ENCODE peak calls at places on chromosomes 5 and 9, in seven cellular contexts. One of them, this sample, is unnamed.
A peak's percentile ranks its signal among the peaks of the same experiment; 100 is the strongest.

GRCh38 chr9:114638441-114638840 is 19.2 kb downstream of the TEX53 start:
- DNase-seq in upper lobe of right lung: no peak
- DNase-seq in RWPE1: no peak
- DNase-seq in dorsolateral prefrontal cortex: no peak
- DNase-seq in astrocyte of the spinal cord: no peak
- DNase-seq in vagina: no peak
- DNase-seq in activated B cell treated with CpG ODN at 0.5 μM for 24 hours: no peak
- DNase-seq in this sample: no peak

GRCh38 chr9:76526026-76526425 is 67.0 kb downstream of the GCNT1 start:
- DNase-seq in RWPE1: no peak
- DNase-seq in astrocyte of the spinal cord: no peak
- DNase-seq in upper lobe of right lung: no peak
- DNase-seq in vagina: no peak
- DNase-seq in activated B cell treated with CpG ODN at 0.5 μM for 24 hours: no peak
- DNase-seq in dorsolateral prefrontal cortex: no peak
- DNase-seq in this sample: no peak

GRCh38 chr5:109601736-109602135 is 88.0 kb upstream of the MAN2A1 start:
- DNase-seq in RWPE1: no peak
- DNase-seq in dorsolateral prefrontal cortex: no peak
- DNase-seq in upper lobe of right lung: no peak
- DNase-seq in astrocyte of the spinal cord: no peak
- DNase-seq in vagina: no peak
- DNase-seq in activated B cell treated with CpG ODN at 0.5 μM for 24 hours: no peak
- DNase-seq in this sample: no peak

GRCh38 chr5:20683241-20683940 is 695.4 kb upstream of the CDH18 start:
- DNase-seq in vagina: no peak
- DNase-seq in activated B cell treated with CpG ODN at 0.5 μM for 24 hours: no peak
- DNase-seq in dorsolateral prefrontal cortex: no peak
- DNase-seq in astrocyte of the spinal cord: no peak
- DNase-seq in RWPE1: no peak
- DNase-seq in upper lobe of right lung: no peak
- DNase-seq in this sample: no peak

GRCh38 chr9:127333326-127334064 is 63.5 kb upstream of the SLC2A8 start:
- DNase-seq in activated B cell treated with CpG ODN at 0.5 μM for 24 hours: no peak
- DNase-seq in RWPE1: no peak
- DNase-seq in upper lobe of right lung: no peak
- DNase-seq in vagina: peak; percentile 87
- DNase-seq in dorsolateral prefrontal cortex: no peak
- DNase-seq in astrocyte of the spinal cord: no peak
- DNase-seq in this sample: no peak

GRCh38 chr9:126756876-126757415 is 47.9 kb upstream of the ZBTB43 start:
- DNase-seq in RWPE1: no peak
- DNase-seq in dorsolateral prefrontal cortex: no peak
- DNase-seq in astrocyte of the spinal cord: no peak
- DNase-seq in activated B cell treated with CpG ODN at 0.5 μM for 24 hours: no peak
- DNase-seq in vagina: no peak
- DNase-seq in upper lobe of right lung: no peak
- DNase-seq in this sample: no peak

GRCh38 chr9:99085949-99086948 is 18.7 kb upstream of the TGFBR1 start:
- DNase-seq in astrocyte of the spinal cord: peak; percentile 88
- DNase-seq in dorsolateral prefrontal cortex: no peak
- DNase-seq in RWPE1: no peak
- DNase-seq in vagina: no peak
- DNase-seq in upper lobe of right lung: no peak
- DNase-seq in activated B cell treated with CpG ODN at 0.5 μM for 24 hours: no peak
- DNase-seq in this sample: no peak

GRCh38 chr5:141916522-141916921 is 7.1 kb upstream of the DELE1 start:
- DNase-seq in dorsolateral prefrontal cortex: no peak
- DNase-seq in vagina: no peak
- DNase-seq in activated B cell treated with CpG ODN at 0.5 μM for 24 hours: no peak
- DNase-seq in upper lobe of right lung: no peak
- DNase-seq in RWPE1: no peak
- DNase-seq in astrocyte of the spinal cord: no peak
- DNase-seq in this sample: no peak

GRCh38 chr5:147177125-147177840 is 57.5 kb upstream of the STK32A start:
- DNase-seq in dorsolateral prefrontal cortex: no peak
- DNase-seq in astrocyte of the spinal cord: peak; percentile 75
- DNase-seq in RWPE1: no peak
- DNase-seq in upper lobe of right lung: no peak
- DNase-seq in vagina: no peak
- DNase-seq in activated B cell treated with CpG ODN at 0.5 μM for 24 hours: no peak
- DNase-seq in this sample: no peak

GRCh38 chr9:30676642-30677041 is 1707.8 kb upstream of the ACO1 start:
- DNase-seq in astrocyte of the spinal cord: no peak
- DNase-seq in dorsolateral prefrontal cortex: no peak
- DNase-seq in RWPE1: no peak
- DNase-seq in activated B cell treated with CpG ODN at 0.5 μM for 24 hours: no peak
- DNase-seq in vagina: no peak
- DNase-seq in upper lobe of right lung: no peak
- DNase-seq in this sample: no peak

GRCh38 chr5:150618588-150619281 is 21.7 kb upstream of the SYNPO start:
- DNase-seq in dorsolateral prefrontal cortex: no peak
- DNase-seq in vagina: no peak
- DNase-seq in astrocyte of the spinal cord: no peak
- DNase-seq in activated B cell treated with CpG ODN at 0.5 μM for 24 hours: no peak
- DNase-seq in RWPE1: no peak
- DNase-seq in upper lobe of right lung: no peak
- DNase-seq in this sample: no peak

GRCh38 chr9:71664566-71664965 is 103.7 kb downstream of the CEMIP2 start:
- DNase-seq in RWPE1: no peak
- DNase-seq in upper lobe of right lung: no peak
- DNase-seq in vagina: no peak
- DNase-seq in dorsolateral prefrontal cortex: no peak
- DNase-seq in astrocyte of the spinal cord: no peak
- DNase-seq in activated B cell treated with CpG ODN at 0.5 μM for 24 hours: no peak
- DNase-seq in this sample: no peak

GRCh38 chr9:114299286-114300152 is 23.4 kb upstream of the ORM1 start:
- DNase-seq in dorsolateral prefrontal cortex: no peak
- DNase-seq in RWPE1: no peak
- DNase-seq in activated B cell treated with CpG ODN at 0.5 μM for 24 hours: no peak
- DNase-seq in upper lobe of right lung: peak; percentile 54
- DNase-seq in vagina: peak; percentile 49
- DNase-seq in astrocyte of the spinal cord: no peak
- DNase-seq in this sample: peak; percentile 62

GRCh38 chr5:173832386-173832785 is 55.8 kb upstream of the CPEB4 start:
- DNase-seq in RWPE1: no peak
- DNase-seq in vagina: no peak
- DNase-seq in activated B cell treated with CpG ODN at 0.5 μM for 24 hours: no peak
- DNase-seq in upper lobe of right lung: no peak
- DNase-seq in astrocyte of the spinal cord: no peak
- DNase-seq in dorsolateral prefrontal cortex: no peak
- DNase-seq in this sample: no peak

GRCh38 chr5:51625224-51625968 is 242.1 kb downstream of the ISL1 start:
- DNase-seq in astrocyte of the spinal cord: no peak
- DNase-seq in vagina: no peak
- DNase-seq in dorsolateral prefrontal cortex: no peak
- DNase-seq in RWPE1: no peak
- DNase-seq in upper lobe of right lung: no peak
- DNase-seq in activated B cell treated with CpG ODN at 0.5 μM for 24 hours: no peak
- DNase-seq in this sample: no peak

GRCh38 chr5:34869256-34869655 is 30.3 kb downstream of the TTC23L start:
- DNase-seq in RWPE1: no peak
- DNase-seq in activated B cell treated with CpG ODN at 0.5 μM for 24 hours: no peak
- DNase-seq in vagina: no peak
- DNase-seq in astrocyte of the spinal cord: no peak
- DNase-seq in dorsolateral prefrontal cortex: no peak
- DNase-seq in upper lobe of right lung: no peak
- DNase-seq in this sample: no peak

GRCh38 chr9:86842573-86842972 is 104.7 kb downstream of the GAS1 start:
- DNase-seq in activated B cell treated with CpG ODN at 0.5 μM for 24 hours: no peak
- DNase-seq in vagina: no peak
- DNase-seq in RWPE1: no peak
- DNase-seq in upper lobe of right lung: no peak
- DNase-seq in dorsolateral prefrontal cortex: no peak
- DNase-seq in astrocyte of the spinal cord: no peak
- DNase-seq in this sample: no peak

GRCh38 chr5:19927170-19927569 is 60.8 kb downstream of the CDH18 start:
- DNase-seq in dorsolateral prefrontal cortex: no peak
- DNase-seq in RWPE1: no peak
- DNase-seq in astrocyte of the spinal cord: no peak
- DNase-seq in vagina: no peak
- DNase-seq in upper lobe of right lung: no peak
- DNase-seq in activated B cell treated with CpG ODN at 0.5 μM for 24 hours: no peak
- DNase-seq in this sample: no peak

GRCh38 chr9:99296375-99296951 is 74.4 kb downstream of the SEC61B start:
- DNase-seq in activated B cell treated with CpG ODN at 0.5 μM for 24 hours: peak; percentile 45
- DNase-seq in astrocyte of the spinal cord: no peak
- DNase-seq in RWPE1: no peak
- DNase-seq in vagina: no peak
- DNase-seq in upper lobe of right lung: peak; percentile 66
- DNase-seq in dorsolateral prefrontal cortex: peak; percentile 59
- DNase-seq in this sample: no peak

GRCh38 chr5:472656-473343 is 29.8 kb downstream of the EXOC3 start:
- DNase-seq in RWPE1: peak; percentile 95
- DNase-seq in upper lobe of right lung: peak; percentile 96
- DNase-seq in dorsolateral prefrontal cortex: peak; percentile 84
- DNase-seq in vagina: no peak
- DNase-seq in astrocyte of the spinal cord: peak; percentile 63
- DNase-seq in activated B cell treated with CpG ODN at 0.5 μM for 24 hours: peak; percentile 97
- DNase-seq in this sample: peak; percentile 93

GRCh38 chr9:133566382-133566781 is 31.9 kb downstream of the ADAMTSL2 start:
- DNase-seq in vagina: no peak
- DNase-seq in upper lobe of right lung: no peak
- DNase-seq in astrocyte of the spinal cord: no peak
- DNase-seq in RWPE1: no peak
- DNase-seq in activated B cell treated with CpG ODN at 0.5 μM for 24 hours: no peak
- DNase-seq in dorsolateral prefrontal cortex: no peak
- DNase-seq in this sample: no peak

GRCh38 chr9:36835271-36835996 is 198.6 kb downstream of the PAX5 start:
- DNase-seq in astrocyte of the spinal cord: no peak
- DNase-seq in activated B cell treated with CpG ODN at 0.5 μM for 24 hours: peak; percentile 47
- DNase-seq in upper lobe of right lung: peak; percentile 50
- DNase-seq in vagina: no peak
- DNase-seq in RWPE1: no peak
- DNase-seq in dorsolateral prefrontal cortex: no peak
- DNase-seq in this sample: no peak

GRCh38 chr5:143110591-143110990 is 292.9 kb downstream of the NR3C1 start:
- DNase-seq in dorsolateral prefrontal cortex: peak; percentile 31
- DNase-seq in RWPE1: no peak
- DNase-seq in vagina: no peak
- DNase-seq in upper lobe of right lung: no peak
- DNase-seq in activated B cell treated with CpG ODN at 0.5 μM for 24 hours: no peak
- DNase-seq in astrocyte of the spinal cord: no peak
- DNase-seq in this sample: no peak

DNA sequence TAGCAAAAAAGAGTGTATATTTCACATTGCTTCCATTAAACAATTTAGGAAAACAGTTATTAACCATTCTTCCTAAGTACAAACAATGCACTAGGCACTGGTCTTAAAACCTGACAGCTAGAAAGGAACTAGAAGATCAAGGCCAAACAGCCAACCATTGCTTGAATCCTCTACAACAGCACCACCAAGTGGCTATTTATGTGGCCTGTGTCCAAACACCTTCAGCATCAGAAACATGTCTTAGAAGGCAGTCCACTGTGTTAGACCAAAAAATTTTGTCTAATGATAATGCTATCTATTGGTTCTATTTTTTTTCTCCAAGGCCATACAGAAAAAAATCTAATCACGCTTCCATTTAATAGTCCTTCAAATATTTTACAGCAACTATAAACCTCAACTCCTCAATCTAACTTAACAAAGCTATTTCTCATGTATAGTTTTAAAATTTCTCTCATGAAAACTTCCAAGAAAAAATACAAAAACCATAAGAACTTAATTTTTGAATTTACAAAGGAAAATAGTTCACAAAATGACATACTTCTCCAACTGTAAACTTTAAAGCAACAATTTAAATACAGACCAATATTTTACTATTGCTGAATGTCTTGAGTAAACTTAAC is 36.1 kb downstream of the CAAP1 start:
- DNase-seq in vagina: no peak
- DNase-seq in RWPE1: peak; percentile 32
- DNase-seq in activated B cell treated with CpG ODN at 0.5 μM for 24 hours: no peak
- DNase-seq in upper lobe of right lung: no peak
- DNase-seq in astrocyte of the spinal cord: peak; percentile 54
- DNase-seq in dorsolateral prefrontal cortex: no peak
- DNase-seq in this sample: no peak
- TF ChIP-seq CTCF in vagina: no peak
- TF ChIP-seq CTCF in RWPE1: peak; percentile 64
- TF ChIP-seq CTCF in activated B cell treated with CpG ODN at 0.5 μM for 24 hours: no peak
- TF ChIP-seq CTCF in upper lobe of right lung: peak; percentile 37
- TF ChIP-seq CTCF in astrocyte of the spinal cord: peak; percentile 59
- TF ChIP-seq CTCF in dorsolateral prefrontal cortex: peak; percentile 46
- TF ChIP-seq CTCF in this sample: peak; percentile 78

GRCh38 chr5:127754727-127755126 is 51.5 kb downstream of the CCDC192 start:
- DNase-seq in astrocyte of the spinal cord: no peak
- DNase-seq in RWPE1: no peak
- DNase-seq in activated B cell treated with CpG ODN at 0.5 μM for 24 hours: no peak
- DNase-seq in dorsolateral prefrontal cortex: no peak
- DNase-seq in upper lobe of right lung: no peak
- DNase-seq in vagina: no peak
- DNase-seq in this sample: no peak
- TF ChIP-seq CTCF in astrocyte of the spinal cord: no peak
- TF ChIP-seq CTCF in RWPE1: no peak
- TF ChIP-seq CTCF in activated B cell treated with CpG ODN at 0.5 μM for 24 hours: no peak
- TF ChIP-seq CTCF in dorsolateral prefrontal cortex: no peak
- TF ChIP-seq CTCF in upper lobe of right lung: no peak
- TF ChIP-seq CTCF in vagina: no peak
- TF ChIP-seq CTCF in this sample: no peak

GRCh38 chr5:5103249-5103648 is 36.9 kb upstream of the ADAMTS16 start:
- DNase-seq in RWPE1: no peak
- DNase-seq in vagina: no peak
- DNase-seq in activated B cell treated with CpG ODN at 0.5 μM for 24 hours: no peak
- DNase-seq in dorsolateral prefrontal cortex: no peak
- DNase-seq in astrocyte of the spinal cord: peak; percentile 50
- DNase-seq in upper lobe of right lung: no peak
- DNase-seq in this sample: no peak

GRCh38 chr5:5105531-5105930 is 34.6 kb upstream of the ADAMTS16 start:
- DNase-seq in vagina: no peak
- DNase-seq in dorsolateral prefrontal cortex: no peak
- DNase-seq in astrocyte of the spinal cord: no peak
- DNase-seq in RWPE1: peak; percentile 31
- DNase-seq in activated B cell treated with CpG ODN at 0.5 μM for 24 hours: no peak
- DNase-seq in upper lobe of right lung: no peak
- DNase-seq in this sample: no peak

GRCh38 chr5:5101676-5102075 is 38.5 kb upstream of the ADAMTS16 start:
- DNase-seq in dorsolateral prefrontal cortex: no peak
- DNase-seq in upper lobe of right lung: no peak
- DNase-seq in vagina: no peak
- DNase-seq in RWPE1: no peak
- DNase-seq in astrocyte of the spinal cord: no peak
- DNase-seq in activated B cell treated with CpG ODN at 0.5 μM for 24 hours: no peak
- DNase-seq in this sample: no peak

GRCh38 chr5:5100635-5101034 is 39.5 kb upstream of the ADAMTS16 start:
- DNase-seq in RWPE1: no peak
- DNase-seq in activated B cell treated with CpG ODN at 0.5 μM for 24 hours: no peak
- DNase-seq in dorsolateral prefrontal cortex: no peak
- DNase-seq in upper lobe of right lung: no peak
- DNase-seq in astrocyte of the spinal cord: no peak
- DNase-seq in vagina: no peak
- DNase-seq in this sample: no peak

GRCh38 chr5:5104550-5104949 is 35.6 kb upstream of the ADAMTS16 start:
- DNase-seq in dorsolateral prefrontal cortex: no peak
- DNase-seq in RWPE1: no peak
- DNase-seq in vagina: no peak
- DNase-seq in astrocyte of the spinal cord: no peak
- DNase-seq in activated B cell treated with CpG ODN at 0.5 μM for 24 hours: no peak
- DNase-seq in upper lobe of right lung: no peak
- DNase-seq in this sample: no peak
- TF ChIP-seq CTCF in dorsolateral prefrontal cortex: no peak
- TF ChIP-seq CTCF in RWPE1: no peak
- TF ChIP-seq CTCF in vagina: no peak
- TF ChIP-seq CTCF in astrocyte of the spinal cord: no peak
- TF ChIP-seq CTCF in activated B cell treated with CpG ODN at 0.5 μM for 24 hours: no peak
- TF ChIP-seq CTCF in upper lobe of right lung: no peak
- TF ChIP-seq CTCF in this sample: no peak

GRCh38 chr5:170216262-170216864 is 16.4 kb upstream of the C5orf58 start:
- DNase-seq in upper lobe of right lung: no peak
- DNase-seq in vagina: no peak
- DNase-seq in astrocyte of the spinal cord: peak; percentile 68
- DNase-seq in dorsolateral prefrontal cortex: no peak
- DNase-seq in activated B cell treated with CpG ODN at 0.5 μM for 24 hours: no peak
- DNase-seq in RWPE1: peak; percentile 73
- DNase-seq in this sample: no peak
- TF ChIP-seq CTCF in upper lobe of right lung: peak; percentile 39
- TF ChIP-seq CTCF in vagina: no peak
- TF ChIP-seq CTCF in astrocyte of the spinal cord: peak; percentile 76
- TF ChIP-seq CTCF in dorsolateral prefrontal cortex: peak; percentile 55
- TF ChIP-seq CTCF in activated B cell treated with CpG ODN at 0.5 μM for 24 hours: no peak
- TF ChIP-seq CTCF in RWPE1: peak; percentile 70
- TF ChIP-seq CTCF in this sample: peak; percentile 81